ENCODE peak calls at places on chromosome 11, in five cellular contexts. B is K562, X is HepG2, D is SK-N-SH, F is GM12878. C is an unnamed sample.

GRCh38 chr11:47715082-47715669 is at the start of gene AGBL2:
- DNase-seq in F (peak), B (peak), D (peak), X (peak), C (peak)

GRCh38 chr11:35951659-35952058 is 7.8 kb downstream of the LDLRAD3 start:
- DNase-seq in F (no peak), B (no peak), D (no peak), X (no peak), C (no peak)

GRCh38 chr11:46294365-46295309 is 17.2 kb downstream of the CREB3L1 start:
- DNase-seq in D (peak), X (no peak), B (peak), F (no peak), C (peak)

GRCh38 chr11:76266701-76267100 is 60.4 kb upstream of the WNT11 start:
- DNase-seq in D (no peak), F (no peak), X (no peak), B (no peak), C (no peak)

GRCh38 chr11:102196816-102197215 is 86.6 kb downstream of the YAP1 start:
- DNase-seq in X (no peak), D (no peak), B (no peak), F (no peak), C (peak)

GRCh38 chr11:69383946-69384547 is 90.1 kb downstream of the MYEOV start:
- DNase-seq in B (no peak), F (no peak), X (no peak), D (no peak), C (no peak)

GRCh38 chr11:134609361-134610115 is 197.5 kb upstream of the B3GAT1 start:
- DNase-seq in D (no peak), B (no peak), F (no peak), X (no peak), C (no peak)

GRCh38 chr11:15233386-15233785 is 118.7 kb downstream of the INSC start:
- DNase-seq in D (no peak), X (no peak), B (no peak), F (no peak), C (no peak)

GRCh38 chr11:95067828-95068244 is 1.1 kb downstream of the SRSF8 start:
- DNase-seq in F (no peak), B (no peak), D (no peak), X (no peak), C (no peak)

GRCh38 chr11:6682936-6683861 is at the start of gene MRPL17:
- DNase-seq in D (peak), X (peak), B (peak), F (peak), C (peak)

GRCh38 chr11:6686006-6686405 is 2.9 kb upstream of the MRPL17 start:
- DNase-seq in F (no peak), B (no peak), X (no peak), D (no peak), C (no peak)

GRCh38 chr11:6681949-6682348 is 1.2 kb downstream of the MRPL17 start:
- DNase-seq in X (no peak), B (peak), D (peak), F (no peak), C (peak)

GRCh38 chr11:6681505-6681904 is 1.6 kb downstream of the MRPL17 start:
- DNase-seq in X (no peak), F (no peak), D (no peak), B (no peak), C (no peak)

GRCh38 chr11:6682591-6682935 is 577 bp downstream of the MRPL17 start:
- DNase-seq in F (no peak), D (no peak), B (no peak), X (no peak), C (no peak)
- TF ChIP-seq MXI1 in F (no peak), D (no peak), B (no peak), X (no peak), C (no peak)

GRCh38 chr11:65958306-65958705 is 3.2 kb upstream of the SART1 start:
- DNase-seq in X (no peak), D (no peak), B (no peak), F (no peak), C (no peak)

GRCh38 chr11:65961267-65962135 is at the start of gene SART1:
- DNase-seq in D (peak), B (peak), F (peak), X (peak), C (peak)

GRCh38 chr11:65962136-65962564 is 616 bp downstream of the SART1 start:
- DNase-seq in X (no peak), D (no peak), B (no peak), F (no peak), C (no peak)

GRCh38 chr11:65960824-65961266 is 689 bp upstream of the SART1 start:
- DNase-seq in F (no peak), D (no peak), B (peak), X (no peak), C (no peak)

DNA sequence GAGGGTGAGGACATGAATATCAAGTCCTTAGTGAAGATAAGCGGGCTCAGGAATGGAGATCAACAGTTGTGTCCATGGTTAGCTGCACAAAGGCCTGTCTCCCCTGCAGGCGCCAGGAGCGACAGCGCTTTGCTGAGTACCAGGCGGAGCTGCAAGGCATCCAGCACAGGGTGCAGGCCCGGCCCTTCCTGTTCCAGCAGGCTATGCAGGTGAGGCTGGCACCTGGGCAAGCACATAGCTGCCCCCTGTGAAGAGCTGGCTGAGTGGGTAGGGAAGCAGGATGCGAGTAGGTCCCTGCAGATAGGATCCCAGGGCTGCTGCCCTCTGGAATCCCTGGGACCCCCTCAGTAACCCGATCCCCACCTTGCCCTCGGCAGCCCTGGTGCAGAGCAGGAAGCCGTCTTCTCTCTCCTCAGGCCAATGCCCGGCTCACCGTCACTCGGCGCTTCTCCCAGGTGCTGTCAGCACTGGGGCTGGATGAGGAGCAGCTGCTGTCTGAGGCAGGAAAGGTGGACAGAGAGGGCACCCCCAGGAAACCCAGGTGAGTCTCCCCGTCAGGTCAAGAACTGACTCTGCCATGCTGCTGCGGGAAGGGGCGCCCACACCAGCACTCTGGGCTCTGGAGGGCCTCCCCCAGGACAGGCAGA is 2.6 kb upstream of the SART1 start:
- DNase-seq in F (no peak), D (no peak), X (no peak), B (no peak), C (no peak)
- TF ChIP-seq MXI1 in F (no peak), D (no peak), X (no peak), B (no peak), C (no peak)

GRCh38 chr11:126753990-126754389 is 246.6 kb downstream of the KIRREL3 start:
- DNase-seq in B (no peak), X (no peak), F (no peak), D (peak), C (no peak)
- TF ChIP-seq MXI1 in B (no peak), X (no peak), F (no peak), D (no peak), C (no peak)

GRCh38 chr11:128522943-128523518 is 64.3 kb downstream of the ETS1 start:
- DNase-seq in F (no peak), X (no peak), B (no peak), D (no peak), C (no peak)
- TF ChIP-seq MXI1 in F (no peak), X (no peak), B (no peak), D (no peak), C (no peak)

DNA sequence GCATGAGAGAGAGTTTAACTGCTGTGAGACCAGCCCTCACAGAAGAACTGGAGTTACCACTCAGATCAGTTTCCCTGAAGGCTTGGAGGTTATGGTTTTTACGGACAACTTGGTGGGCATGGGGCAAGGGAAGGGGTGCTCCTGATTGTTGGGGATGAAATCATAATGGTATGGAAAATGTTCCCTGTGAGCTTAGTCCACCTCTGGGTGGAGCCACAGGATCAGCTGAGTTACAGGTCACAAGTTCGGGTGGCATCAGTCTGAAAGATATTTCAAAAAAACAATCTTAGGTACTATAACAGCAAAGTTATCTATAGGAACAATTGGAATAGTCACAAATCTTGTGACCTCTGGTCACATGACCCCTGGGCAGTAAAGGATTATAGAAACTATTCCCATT is 162.9 kb downstream of the DLG2 start:
- DNase-seq in X (no peak), F (no peak), D (no peak), B (no peak), C (no peak)
- TF ChIP-seq MXI1 in X (no peak), F (no peak), D (no peak), B (no peak), C (no peak)

C was measured in IMR-90.